ENCODE peak calls at places on chromosomes 2 and 18, in nine cellular contexts. One of them, this sample, is unnamed.

GRCh38 chr2:30790879-30791278 is 16.4 kb downstream of the CAPN13 start:
- DNase-seq in stimulated activated CD8-positive, alpha-beta memory T cell treated with anti-CD3 and anti-CD28 coated beads, Interleukin-2, amount 100 ng/mL, for 1 hour: no peak
- DNase-seq in cerebellum: no peak
- DNase-seq in cardiac septum: no peak
- DNase-seq in anterior cingulate cortex: no peak
- DNase-seq in stimulated activated CD4-positive, alpha-beta T cell treated with anti-CD3 and anti-CD28 coated beads, Interleukin-1b, Interleukin-23, amount 100 ng/mL, for 24 hours: no peak
- DNase-seq in HuH-7.5: no peak
- DNase-seq in lower lobe of right lung: no peak
- DNase-seq in RWPE2: no peak
- DNase-seq in this sample: no peak

GRCh38 chr2:189982777-189983394 is 79.6 kb downstream of the MSTN start:
- DNase-seq in stimulated activated CD8-positive, alpha-beta memory T cell treated with anti-CD3 and anti-CD28 coated beads, Interleukin-2, amount 100 ng/mL, for 1 hour: no peak
- DNase-seq in cerebellum: no peak
- DNase-seq in cardiac septum: no peak
- DNase-seq in anterior cingulate cortex: no peak
- DNase-seq in stimulated activated CD4-positive, alpha-beta T cell treated with anti-CD3 and anti-CD28 coated beads, Interleukin-1b, Interleukin-23, amount 100 ng/mL, for 24 hours: no peak
- DNase-seq in HuH-7.5: no peak
- DNase-seq in lower lobe of right lung: no peak
- DNase-seq in RWPE2: no peak
- DNase-seq in this sample: no peak

GRCh38 chr2:148020036-148020357 is 540 bp downstream of the ORC4 start:
- DNase-seq in stimulated activated CD8-positive, alpha-beta memory T cell treated with anti-CD3 and anti-CD28 coated beads, Interleukin-2, amount 100 ng/mL, for 1 hour: peak; percentile 1
- DNase-seq in cerebellum: no peak
- DNase-seq in cardiac septum: no peak
- DNase-seq in anterior cingulate cortex: no peak
- DNase-seq in stimulated activated CD4-positive, alpha-beta T cell treated with anti-CD3 and anti-CD28 coated beads, Interleukin-1b, Interleukin-23, amount 100 ng/mL, for 24 hours: no peak
- DNase-seq in HuH-7.5: no peak
- DNase-seq in lower lobe of right lung: no peak
- DNase-seq in RWPE2: no peak
- DNase-seq in this sample: no peak

GRCh38 chr2:18169787-18170175 is 291.3 kb downstream of the KCNS3 start:
- DNase-seq in stimulated activated CD8-positive, alpha-beta memory T cell treated with anti-CD3 and anti-CD28 coated beads, Interleukin-2, amount 100 ng/mL, for 1 hour: no peak
- DNase-seq in cerebellum: no peak
- DNase-seq in cardiac septum: no peak
- DNase-seq in anterior cingulate cortex: no peak
- DNase-seq in stimulated activated CD4-positive, alpha-beta T cell treated with anti-CD3 and anti-CD28 coated beads, Interleukin-1b, Interleukin-23, amount 100 ng/mL, for 24 hours: no peak
- DNase-seq in HuH-7.5: no peak
- DNase-seq in lower lobe of right lung: no peak
- DNase-seq in RWPE2: no peak
- DNase-seq in this sample: no peak

GRCh38 chr2:69059731-69060290 is 46.8 kb downstream of the ANTXR1 start:
- DNase-seq in stimulated activated CD8-positive, alpha-beta memory T cell treated with anti-CD3 and anti-CD28 coated beads, Interleukin-2, amount 100 ng/mL, for 1 hour: no peak
- DNase-seq in cerebellum: no peak
- DNase-seq in cardiac septum: no peak
- DNase-seq in anterior cingulate cortex: no peak
- DNase-seq in stimulated activated CD4-positive, alpha-beta T cell treated with anti-CD3 and anti-CD28 coated beads, Interleukin-1b, Interleukin-23, amount 100 ng/mL, for 24 hours: no peak
- DNase-seq in HuH-7.5: no peak
- DNase-seq in lower lobe of right lung: no peak
- DNase-seq in RWPE2: no peak
- DNase-seq in this sample: no peak

GRCh38 chr2:153096272-153096671 is 377.9 kb downstream of the ARL6IP6 start:
- DNase-seq in stimulated activated CD8-positive, alpha-beta memory T cell treated with anti-CD3 and anti-CD28 coated beads, Interleukin-2, amount 100 ng/mL, for 1 hour: no peak
- DNase-seq in cerebellum: no peak
- DNase-seq in cardiac septum: no peak
- DNase-seq in anterior cingulate cortex: no peak
- DNase-seq in stimulated activated CD4-positive, alpha-beta T cell treated with anti-CD3 and anti-CD28 coated beads, Interleukin-1b, Interleukin-23, amount 100 ng/mL, for 24 hours: no peak
- DNase-seq in HuH-7.5: no peak
- DNase-seq in lower lobe of right lung: no peak
- DNase-seq in RWPE2: no peak
- DNase-seq in this sample: no peak

GRCh38 chr2:181891258-181891965 is at the start of gene ITPRID2:
- DNase-seq in stimulated activated CD8-positive, alpha-beta memory T cell treated with anti-CD3 and anti-CD28 coated beads, Interleukin-2, amount 100 ng/mL, for 1 hour: peak; percentile 17
- DNase-seq in cerebellum: peak; percentile 81
- DNase-seq in cardiac septum: peak; percentile 91
- DNase-seq in anterior cingulate cortex: peak; percentile 82
- DNase-seq in stimulated activated CD4-positive, alpha-beta T cell treated with anti-CD3 and anti-CD28 coated beads, Interleukin-1b, Interleukin-23, amount 100 ng/mL, for 24 hours: peak; percentile 34
- DNase-seq in HuH-7.5: peak; percentile 84
- DNase-seq in lower lobe of right lung: peak; percentile 94
- DNase-seq in RWPE2: peak; percentile 80
- DNase-seq in this sample: no peak

GRCh38 chr2:23803275-23803964 is 123.5 kb downstream of the ATAD2B start:
- DNase-seq in stimulated activated CD8-positive, alpha-beta memory T cell treated with anti-CD3 and anti-CD28 coated beads, Interleukin-2, amount 100 ng/mL, for 1 hour: no peak
- DNase-seq in cerebellum: no peak
- DNase-seq in cardiac septum: no peak
- DNase-seq in anterior cingulate cortex: no peak
- DNase-seq in stimulated activated CD4-positive, alpha-beta T cell treated with anti-CD3 and anti-CD28 coated beads, Interleukin-1b, Interleukin-23, amount 100 ng/mL, for 24 hours: no peak
- DNase-seq in HuH-7.5: no peak
- DNase-seq in lower lobe of right lung: no peak
- DNase-seq in RWPE2: no peak
- DNase-seq in this sample: no peak

GRCh38 chr18:9137168-9138066 is 836 bp downstream of the ANKRD12 start:
- DNase-seq in stimulated activated CD8-positive, alpha-beta memory T cell treated with anti-CD3 and anti-CD28 coated beads, Interleukin-2, amount 100 ng/mL, for 1 hour: peak; percentile 31
- DNase-seq in cerebellum: peak; percentile 85
- DNase-seq in cardiac septum: peak; percentile 85
- DNase-seq in anterior cingulate cortex: no peak
- DNase-seq in stimulated activated CD4-positive, alpha-beta T cell treated with anti-CD3 and anti-CD28 coated beads, Interleukin-1b, Interleukin-23, amount 100 ng/mL, for 24 hours: peak; percentile 40
- DNase-seq in HuH-7.5: peak; percentile 75
- DNase-seq in lower lobe of right lung: peak; percentile 80
- DNase-seq in RWPE2: peak; percentile 63
- DNase-seq in this sample: no peak

GRCh38 chr2:180761224-180761623 is 219.2 kb upstream of the UBE2E3 start:
- DNase-seq in stimulated activated CD8-positive, alpha-beta memory T cell treated with anti-CD3 and anti-CD28 coated beads, Interleukin-2, amount 100 ng/mL, for 1 hour: no peak
- DNase-seq in cerebellum: no peak
- DNase-seq in cardiac septum: no peak
- DNase-seq in anterior cingulate cortex: no peak
- DNase-seq in stimulated activated CD4-positive, alpha-beta T cell treated with anti-CD3 and anti-CD28 coated beads, Interleukin-1b, Interleukin-23, amount 100 ng/mL, for 24 hours: no peak
- DNase-seq in HuH-7.5: no peak
- DNase-seq in lower lobe of right lung: no peak
- DNase-seq in RWPE2: no peak
- DNase-seq in this sample: no peak

GRCh38 chr2:231552752-231553151 is 22.5 kb upstream of the NMUR1 start:
- DNase-seq in stimulated activated CD8-positive, alpha-beta memory T cell treated with anti-CD3 and anti-CD28 coated beads, Interleukin-2, amount 100 ng/mL, for 1 hour: no peak
- DNase-seq in cerebellum: no peak
- DNase-seq in cardiac septum: no peak
- DNase-seq in anterior cingulate cortex: no peak
- DNase-seq in stimulated activated CD4-positive, alpha-beta T cell treated with anti-CD3 and anti-CD28 coated beads, Interleukin-1b, Interleukin-23, amount 100 ng/mL, for 24 hours: no peak
- DNase-seq in HuH-7.5: no peak
- DNase-seq in lower lobe of right lung: no peak
- DNase-seq in RWPE2: no peak
- DNase-seq in this sample: no peak

GRCh38 chr2:72138921-72139381 is 8.7 kb downstream of the CYP26B1 start:
- DNase-seq in stimulated activated CD8-positive, alpha-beta memory T cell treated with anti-CD3 and anti-CD28 coated beads, Interleukin-2, amount 100 ng/mL, for 1 hour: no peak
- DNase-seq in cerebellum: peak; percentile 8
- DNase-seq in cardiac septum: peak; percentile 43
- DNase-seq in anterior cingulate cortex: no peak
- DNase-seq in stimulated activated CD4-positive, alpha-beta T cell treated with anti-CD3 and anti-CD28 coated beads, Interleukin-1b, Interleukin-23, amount 100 ng/mL, for 24 hours: no peak
- DNase-seq in HuH-7.5: no peak
- DNase-seq in lower lobe of right lung: no peak
- DNase-seq in RWPE2: no peak
- DNase-seq in this sample: peak; percentile 86

GRCh38 chr2:15073639-15074038 is 441.1 kb downstream of the LRATD1 start:
- DNase-seq in stimulated activated CD8-positive, alpha-beta memory T cell treated with anti-CD3 and anti-CD28 coated beads, Interleukin-2, amount 100 ng/mL, for 1 hour: no peak
- DNase-seq in cerebellum: no peak
- DNase-seq in cardiac septum: no peak
- DNase-seq in anterior cingulate cortex: no peak
- DNase-seq in stimulated activated CD4-positive, alpha-beta T cell treated with anti-CD3 and anti-CD28 coated beads, Interleukin-1b, Interleukin-23, amount 100 ng/mL, for 24 hours: no peak
- DNase-seq in HuH-7.5: no peak
- DNase-seq in lower lobe of right lung: no peak
- DNase-seq in RWPE2: no peak
- DNase-seq in this sample: no peak

GRCh38 chr2:54879598-54880355 is 156.3 kb downstream of the EML6 start:
- DNase-seq in stimulated activated CD8-positive, alpha-beta memory T cell treated with anti-CD3 and anti-CD28 coated beads, Interleukin-2, amount 100 ng/mL, for 1 hour: no peak
- DNase-seq in cerebellum: peak; percentile 61
- DNase-seq in cardiac septum: no peak
- DNase-seq in anterior cingulate cortex: no peak
- DNase-seq in stimulated activated CD4-positive, alpha-beta T cell treated with anti-CD3 and anti-CD28 coated beads, Interleukin-1b, Interleukin-23, amount 100 ng/mL, for 24 hours: no peak
- DNase-seq in HuH-7.5: no peak
- DNase-seq in lower lobe of right lung: no peak
- DNase-seq in RWPE2: no peak
- DNase-seq in this sample: no peak

GRCh38 chr2:57549642-57550102 is 496.9 kb upstream of the VRK2 start:
- DNase-seq in stimulated activated CD8-positive, alpha-beta memory T cell treated with anti-CD3 and anti-CD28 coated beads, Interleukin-2, amount 100 ng/mL, for 1 hour: no peak
- DNase-seq in cerebellum: no peak
- DNase-seq in cardiac septum: no peak
- DNase-seq in anterior cingulate cortex: no peak
- DNase-seq in stimulated activated CD4-positive, alpha-beta T cell treated with anti-CD3 and anti-CD28 coated beads, Interleukin-1b, Interleukin-23, amount 100 ng/mL, for 24 hours: no peak
- DNase-seq in HuH-7.5: no peak
- DNase-seq in lower lobe of right lung: no peak
- DNase-seq in RWPE2: no peak
- DNase-seq in this sample: no peak

GRCh38 chr18:57447154-57447621 is 12.0 kb downstream of the ONECUT2 start:
- DNase-seq in stimulated activated CD8-positive, alpha-beta memory T cell treated with anti-CD3 and anti-CD28 coated beads, Interleukin-2, amount 100 ng/mL, for 1 hour: no peak
- DNase-seq in cerebellum: no peak
- DNase-seq in cardiac septum: no peak
- DNase-seq in anterior cingulate cortex: no peak
- DNase-seq in stimulated activated CD4-positive, alpha-beta T cell treated with anti-CD3 and anti-CD28 coated beads, Interleukin-1b, Interleukin-23, amount 100 ng/mL, for 24 hours: no peak
- DNase-seq in HuH-7.5: no peak
- DNase-seq in lower lobe of right lung: no peak
- DNase-seq in RWPE2: no peak
- DNase-seq in this sample: no peak

GRCh38 chr18:35920623-35921022 is 51.9 kb upstream of the RMP24 start:
- DNase-seq in stimulated activated CD8-positive, alpha-beta memory T cell treated with anti-CD3 and anti-CD28 coated beads, Interleukin-2, amount 100 ng/mL, for 1 hour: no peak
- DNase-seq in cerebellum: no peak
- DNase-seq in cardiac septum: no peak
- DNase-seq in anterior cingulate cortex: no peak
- DNase-seq in stimulated activated CD4-positive, alpha-beta T cell treated with anti-CD3 and anti-CD28 coated beads, Interleukin-1b, Interleukin-23, amount 100 ng/mL, for 24 hours: no peak
- DNase-seq in HuH-7.5: no peak
- DNase-seq in lower lobe of right lung: no peak
- DNase-seq in RWPE2: no peak
- DNase-seq in this sample: no peak

GRCh38 chr2:218852911-218853667 is 6.5 kb upstream of the WNT6 start:
- DNase-seq in stimulated activated CD8-positive, alpha-beta memory T cell treated with anti-CD3 and anti-CD28 coated beads, Interleukin-2, amount 100 ng/mL, for 1 hour: peak; percentile 35
- DNase-seq in cerebellum: no peak
- DNase-seq in cardiac septum: no peak
- DNase-seq in anterior cingulate cortex: no peak
- DNase-seq in stimulated activated CD4-positive, alpha-beta T cell treated with anti-CD3 and anti-CD28 coated beads, Interleukin-1b, Interleukin-23, amount 100 ng/mL, for 24 hours: peak; percentile 56
- DNase-seq in HuH-7.5: peak; percentile 67
- DNase-seq in lower lobe of right lung: peak; percentile 71
- DNase-seq in RWPE2: no peak
- DNase-seq in this sample: no peak

GRCh38 chr2:148531175-148532048 is 113.1 kb upstream of the EPC2 start:
- DNase-seq in stimulated activated CD8-positive, alpha-beta memory T cell treated with anti-CD3 and anti-CD28 coated beads, Interleukin-2, amount 100 ng/mL, for 1 hour: no peak
- DNase-seq in cerebellum: no peak
- DNase-seq in cardiac septum: no peak
- DNase-seq in anterior cingulate cortex: no peak
- DNase-seq in stimulated activated CD4-positive, alpha-beta T cell treated with anti-CD3 and anti-CD28 coated beads, Interleukin-1b, Interleukin-23, amount 100 ng/mL, for 24 hours: no peak
- DNase-seq in HuH-7.5: no peak
- DNase-seq in lower lobe of right lung: no peak
- DNase-seq in RWPE2: no peak
- DNase-seq in this sample: no peak

GRCh38 chr2:137237055-137237454 is 471.7 kb downstream of the THSD7B start:
- DNase-seq in stimulated activated CD8-positive, alpha-beta memory T cell treated with anti-CD3 and anti-CD28 coated beads, Interleukin-2, amount 100 ng/mL, for 1 hour: no peak
- DNase-seq in cerebellum: no peak
- DNase-seq in cardiac septum: no peak
- DNase-seq in anterior cingulate cortex: no peak
- DNase-seq in stimulated activated CD4-positive, alpha-beta T cell treated with anti-CD3 and anti-CD28 coated beads, Interleukin-1b, Interleukin-23, amount 100 ng/mL, for 24 hours: no peak
- DNase-seq in HuH-7.5: no peak
- DNase-seq in lower lobe of right lung: no peak
- DNase-seq in RWPE2: no peak
- DNase-seq in this sample: no peak

GRCh38 chr2:235963853-235964577 is 204.2 kb downstream of the GBX2 start:
- DNase-seq in stimulated activated CD8-positive, alpha-beta memory T cell treated with anti-CD3 and anti-CD28 coated beads, Interleukin-2, amount 100 ng/mL, for 1 hour: no peak
- DNase-seq in cerebellum: no peak
- DNase-seq in cardiac septum: peak; percentile 56
- DNase-seq in anterior cingulate cortex: no peak
- DNase-seq in stimulated activated CD4-positive, alpha-beta T cell treated with anti-CD3 and anti-CD28 coated beads, Interleukin-1b, Interleukin-23, amount 100 ng/mL, for 24 hours: no peak
- DNase-seq in HuH-7.5: no peak
- DNase-seq in lower lobe of right lung: no peak
- DNase-seq in RWPE2: no peak
- DNase-seq in this sample: no peak

GRCh38 chr2:30439879-30440278 is 7.2 kb upstream of the LCLAT1 start:
- DNase-seq in stimulated activated CD8-positive, alpha-beta memory T cell treated with anti-CD3 and anti-CD28 coated beads, Interleukin-2, amount 100 ng/mL, for 1 hour: no peak
- DNase-seq in cerebellum: no peak
- DNase-seq in cardiac septum: no peak
- DNase-seq in anterior cingulate cortex: no peak
- DNase-seq in stimulated activated CD4-positive, alpha-beta T cell treated with anti-CD3 and anti-CD28 coated beads, Interleukin-1b, Interleukin-23, amount 100 ng/mL, for 24 hours: no peak
- DNase-seq in HuH-7.5: no peak
- DNase-seq in lower lobe of right lung: no peak
- DNase-seq in RWPE2: no peak
- DNase-seq in this sample: no peak

GRCh38 chr2:24121469-24121868 is 1.7 kb downstream of the PFN4 start:
- DNase-seq in stimulated activated CD8-positive, alpha-beta memory T cell treated with anti-CD3 and anti-CD28 coated beads, Interleukin-2, amount 100 ng/mL, for 1 hour: no peak
- DNase-seq in cerebellum: peak; percentile 12
- DNase-seq in cardiac septum: no peak
- DNase-seq in anterior cingulate cortex: no peak
- DNase-seq in stimulated activated CD4-positive, alpha-beta T cell treated with anti-CD3 and anti-CD28 coated beads, Interleukin-1b, Interleukin-23, amount 100 ng/mL, for 24 hours: no peak
- DNase-seq in HuH-7.5: no peak
- DNase-seq in lower lobe of right lung: no peak
- DNase-seq in RWPE2: no peak
- DNase-seq in this sample: no peak

GRCh38 chr18:3773303-3773702 is 323.3 kb downstream of the TGIF1 start:
- DNase-seq in stimulated activated CD8-positive, alpha-beta memory T cell treated with anti-CD3 and anti-CD28 coated beads, Interleukin-2, amount 100 ng/mL, for 1 hour: no peak
- DNase-seq in cerebellum: no peak
- DNase-seq in cardiac septum: no peak
- DNase-seq in anterior cingulate cortex: no peak
- DNase-seq in stimulated activated CD4-positive, alpha-beta T cell treated with anti-CD3 and anti-CD28 coated beads, Interleukin-1b, Interleukin-23, amount 100 ng/mL, for 24 hours: no peak
- DNase-seq in HuH-7.5: no peak
- DNase-seq in lower lobe of right lung: no peak
- DNase-seq in RWPE2: no peak
- DNase-seq in this sample: no peak

GRCh38 chr2:234724850-234725249 is 227.0 kb upstream of the SH3BP4 start:
- DNase-seq in stimulated activated CD8-positive, alpha-beta memory T cell treated with anti-CD3 and anti-CD28 coated beads, Interleukin-2, amount 100 ng/mL, for 1 hour: no peak
- DNase-seq in cerebellum: no peak
- DNase-seq in cardiac septum: no peak
- DNase-seq in anterior cingulate cortex: no peak
- DNase-seq in stimulated activated CD4-positive, alpha-beta T cell treated with anti-CD3 and anti-CD28 coated beads, Interleukin-1b, Interleukin-23, amount 100 ng/mL, for 24 hours: no peak
- DNase-seq in HuH-7.5: no peak
- DNase-seq in lower lobe of right lung: no peak
- DNase-seq in RWPE2: no peak
- DNase-seq in this sample: no peak

GRCh38 chr2:217919781-217920351 is 82.9 kb downstream of the TNS1 start:
- DNase-seq in stimulated activated CD8-positive, alpha-beta memory T cell treated with anti-CD3 and anti-CD28 coated beads, Interleukin-2, amount 100 ng/mL, for 1 hour: no peak
- DNase-seq in cerebellum: no peak
- DNase-seq in cardiac septum: peak; percentile 72
- DNase-seq in anterior cingulate cortex: no peak
- DNase-seq in stimulated activated CD4-positive, alpha-beta T cell treated with anti-CD3 and anti-CD28 coated beads, Interleukin-1b, Interleukin-23, amount 100 ng/mL, for 24 hours: no peak
- DNase-seq in HuH-7.5: no peak
- DNase-seq in lower lobe of right lung: peak; percentile 50
- DNase-seq in RWPE2: no peak
- DNase-seq in this sample: peak; percentile 88